ENCODE peak calls at places on chromosome 21, in nine cellular contexts. M, N, S, D, Q, L, K, X and U are unnamed samples.

GRCh38 chr21:33412832-33413519 is 9.8 kb downstream of the IFNGR2 start:
- DNase-seq in M (no peak), N (peak; percentile 37), S (no peak), D (no peak), Q (peak; percentile 71), L (no peak), K (peak; percentile 73), X (no peak), U (no peak)

GRCh38 chr21:36893581-36893980 is 72.9 kb downstream of the HLCS start:
- DNase-seq in M (no peak), N (no peak), S (no peak), D (no peak), Q (no peak), L (no peak), K (no peak), X (peak; percentile 68), U (no peak)

GRCh38 chr21:26067836-26068401 is 102.7 kb downstream of the APP start:
- DNase-seq in M (no peak), N (no peak), S (no peak), D (no peak), Q (no peak), L (no peak), K (no peak), X (no peak), U (no peak)

GRCh38 chr21:42120056-42120903 is 49.2 kb downstream of the UMODL1 start:
- DNase-seq in M (no peak), N (no peak), S (no peak), D (no peak), Q (peak; percentile 50), L (no peak), K (peak; percentile 37), X (no peak), U (no peak)

GRCh38 chr21:42737969-42738590 is 84.7 kb downstream of the PDE9A start:
- DNase-seq in M (no peak), N (peak; percentile 73), S (no peak), D (peak; percentile 59), Q (peak; percentile 65), L (no peak), K (peak; percentile 90), X (no peak), U (no peak)

GRCh38 chr21:35390013-35390776 is 341.1 kb upstream of the RUNX1 start:
- DNase-seq in M (no peak), N (no peak), S (no peak), D (no peak), Q (peak; percentile 22), L (no peak), K (no peak), X (no peak), U (no peak)

GRCh38 chr21:28429161-28429560 is 563.5 kb downstream of the LTN1 start:
- DNase-seq in M (no peak), N (no peak), S (no peak), D (no peak), Q (no peak), L (no peak), K (no peak), X (no peak), U (no peak)

GRCh38 chr21:42668620-42669019 is 15.2 kb downstream of the PDE9A start:
- DNase-seq in M (no peak), N (no peak), S (no peak), D (no peak), Q (no peak), L (no peak), K (no peak), X (no peak), U (no peak)

GRCh38 chr21:45255381-45256020 is 32.2 kb downstream of the POFUT2 start:
- DNase-seq in M (no peak), N (no peak), S (no peak), D (no peak), Q (no peak), L (no peak), K (peak; percentile 78), X (no peak), U (no peak)

GRCh38 chr21:43209575-43210453 is 41.0 kb downstream of the CRYAA start:
- DNase-seq in M (no peak), N (peak; percentile 61), S (peak; percentile 13), D (no peak), Q (peak; percentile 82), L (no peak), K (peak; percentile 25), X (peak; percentile 80), U (peak; percentile 8)

GRCh38 chr21:43994085-43994484 is 18.0 kb upstream of the TRAPPC10 start:
- DNase-seq in M (no peak), N (no peak), S (no peak), D (no peak), Q (no peak), L (no peak), K (peak; percentile 32), X (no peak), U (no peak)

GRCh38 chr21:45392206-45392971 is 12.6 kb upstream of the COL18A1 start:
- DNase-seq in M (no peak), N (no peak), S (no peak), D (no peak), Q (no peak), L (no peak), K (no peak), X (no peak), U (peak; percentile 7)

GRCh38 chr21:31644648-31645047 is 14.8 kb upstream of the SOD1 start:
- DNase-seq in M (no peak), N (peak; percentile 61), S (no peak), D (no peak), Q (no peak), L (no peak), K (peak; percentile 94), X (no peak), U (no peak)

GRCh38 chr21:39687069-39687468 is 57.9 kb upstream of the IGSF5 start:
- DNase-seq in M (no peak), N (no peak), S (no peak), D (no peak), Q (no peak), L (no peak), K (peak; percentile 88), X (no peak), U (no peak)

GRCh38 chr21:34878940-34879339 is 170.2 kb downstream of the RUNX1 start:
- DNase-seq in M (no peak), N (no peak), S (no peak), D (no peak), Q (no peak), L (no peak), K (no peak), X (no peak), U (no peak)

GRCh38 chr21:43198376-43198775 is 29.6 kb downstream of the CRYAA start:
- DNase-seq in M (no peak), N (no peak), S (no peak), D (no peak), Q (no peak), L (no peak), K (no peak), X (no peak), U (no peak)

GRCh38 chr21:46515109-46515508 is 56.4 kb downstream of the DIP2A start:
- DNase-seq in M (no peak), N (peak; percentile 46), S (no peak), D (peak; percentile 52), Q (no peak), L (no peak), K (peak; percentile 2), X (no peak), U (no peak)

GRCh38 chr21:41975391-41976272 is 21.8 kb upstream of the C2CD2 start:
- DNase-seq in M (no peak), N (no peak), S (no peak), D (no peak), Q (no peak), L (no peak), K (no peak), X (peak; percentile 80), U (peak; percentile 36)

GRCh38 chr21:43611598-43612369 is 47.5 kb downstream of the HSF2BP start:
- DNase-seq in M (peak; percentile 23), N (peak; percentile 70), S (no peak), D (peak; percentile 15), Q (peak; percentile 84), L (no peak), K (peak; percentile 80), X (no peak), U (peak; percentile 74)

GRCh38 chr21:46368533-46369285 is 44.8 kb downstream of the PCNT start:
- DNase-seq in M (peak; percentile 71), N (no peak), S (no peak), D (no peak), Q (no peak), L (no peak), K (peak; percentile 22), X (no peak), U (no peak)

GRCh38 chr21:16838330-16838729 is 674.5 kb upstream of the CXADR start:
- DNase-seq in M (no peak), N (no peak), S (no peak), D (no peak), Q (no peak), L (no peak), K (no peak), X (no peak), U (no peak)

GRCh38 chr21:46320331-46320801 is 3.3 kb downstream of the C21orf58 start:
- DNase-seq in M (no peak), N (no peak), S (no peak), D (no peak), Q (no peak), L (no peak), K (no peak), X (no peak), U (no peak)

GRCh38 chr21:17925900-17926299 is 106.7 kb upstream of the C21orf91 start:
- DNase-seq in M (no peak), N (no peak), S (no peak), D (no peak), Q (peak; percentile 39), L (no peak), K (no peak), X (no peak), U (no peak)

GRCh38 chr21:43939443-43940328 is 72.4 kb upstream of the TRAPPC10 start:
- DNase-seq in M (no peak), N (no peak), S (no peak), D (no peak), Q (no peak), L (no peak), K (no peak), X (no peak), U (no peak)

GRCh38 chr21:39007532-39007931 is 175.7 kb downstream of the PSMG1 start:
- DNase-seq in M (no peak), N (no peak), S (no peak), D (no peak), Q (no peak), L (no peak), K (no peak), X (no peak), U (no peak)

GRCh38 chr21:45833437-45833836 is 148.1 kb upstream of the COL6A1 start:
- DNase-seq in M (no peak), N (no peak), S (no peak), D (peak; percentile 62), Q (no peak), L (no peak), K (no peak), X (peak; percentile 73), U (no peak)

GRCh38 chr21:37627561-37627960 is 261.0 kb downstream of the DYRK1A start:
- DNase-seq in M (no peak), N (no peak), S (no peak), D (no peak), Q (no peak), L (no peak), K (no peak), X (no peak), U (no peak)

GRCh38 chr21:43597052-43597451 is 62.2 kb downstream of the HSF2BP start:
- DNase-seq in M (no peak), N (no peak), S (no peak), D (no peak), Q (peak; percentile 71), L (no peak), K (no peak), X (no peak), U (no peak)

GRCh38 chr21:44871576-44872265 is 1.8 kb downstream of the PTTG1IP start:
- DNase-seq in M (no peak), N (no peak), S (no peak), D (peak; percentile 52), Q (peak; percentile 74), L (no peak), K (peak; percentile 75), X (no peak), U (no peak)

GRCh38 chr21:38438476-38438893 is 59.8 kb downstream of the ERG start:
- DNase-seq in M (no peak), N (peak; percentile 41), S (no peak), D (no peak), Q (peak; percentile 49), L (no peak), K (no peak), X (peak; percentile 90), U (no peak)

GRCh38 chr21:40074710-40075109 is 207.5 kb downstream of the PCP4 start:
- DNase-seq in M (no peak), N (no peak), S (no peak), D (no peak), Q (no peak), L (no peak), K (no peak), X (no peak), U (no peak)